ENCODE peak calls at places on chromosome 6, in five cellular contexts. Q is tibial nerve, O is activated T-cell treated with anti-CD3 and anti-CD28 coated beads for 1 hour, K is NCI-H1436, E is left cardiac atrium. U is an unnamed sample.

GRCh38 chr6:11096109-11096508 is 2.5 kb downstream of the SMIM13 start:
- DNase-seq in E (no peak), Q (no peak), K (no peak), O (no peak), U (peak; percentile 64)

GRCh38 chr6:104537185-104537584 is 322.5 kb downstream of the HACE1 start:
- DNase-seq in O (no peak), Q (no peak), K (no peak), E (no peak), U (no peak)

GRCh38 chr6:11785953-11786579 is 7.5 kb upstream of the ADTRP start:
- DNase-seq in K (no peak), E (no peak), O (peak; percentile 5), Q (no peak), U (peak; percentile 80)

GRCh38 chr6:89952696-89953095 is 58.4 kb downstream of the GJA10 start:
- DNase-seq in Q (no peak), E (no peak), O (peak; percentile 11), K (no peak), U (peak; percentile 75)

GRCh38 chr6:44580901-44581300 is 193.4 kb downstream of the CDC5L start:
- DNase-seq in E (no peak), Q (no peak), K (no peak), O (no peak), U (no peak)

GRCh38 chr6:69421986-69422385 is 374.8 kb downstream of the LMBRD1 start:
- DNase-seq in K (no peak), Q (no peak), E (no peak), O (no peak), U (no peak)

GRCh38 chr6:53250761-53251672 is 97.7 kb downstream of the ELOVL5 start:
- DNase-seq in E (no peak), Q (peak; percentile 13), K (no peak), O (no peak), U (no peak)

GRCh38 chr6:16318538-16318937 is 80.2 kb downstream of the GMPR start:
- DNase-seq in O (no peak), E (no peak), K (no peak), Q (no peak), U (peak; percentile 70)

GRCh38 chr6:154479388-154480143 is 30.9 kb downstream of the CNKSR3 start:
- DNase-seq in E (no peak), Q (no peak), K (no peak), O (no peak), U (no peak)

GRCh38 chr6:105993769-105994521 is 92.2 kb upstream of the PRDM1 start:
- DNase-seq in K (no peak), Q (no peak), O (peak; percentile 29), E (peak; percentile 35), U (peak; percentile 83)

GRCh38 chr6:20564269-20564668 is 30.0 kb downstream of the CDKAL1 start:
- DNase-seq in E (no peak), K (no peak), O (no peak), Q (no peak), U (no peak)

GRCh38 chr6:135180458-135181332 is at the start of gene MYB:
- DNase-seq in E (peak; percentile 50), K (peak; percentile 77), O (peak; percentile 58), Q (no peak), U (peak; percentile 91)

GRCh38 chr6:150720774-150721233 is 121.1 kb downstream of the PLEKHG1 start:
- DNase-seq in E (no peak), Q (no peak), O (no peak), K (no peak), U (no peak)

GRCh38 chr6:6793388-6794250 is 205.1 kb downstream of the LY86 start:
- DNase-seq in O (no peak), K (no peak), E (no peak), Q (no peak), U (no peak)

GRCh38 chr6:161439093-161439492 is 165.2 kb upstream of the AGPAT4 start:
- DNase-seq in Q (peak; percentile 55), E (peak; percentile 79), O (no peak), K (peak; percentile 85), U (no peak)

GRCh38 chr6:24322924-24323323 is 34.9 kb downstream of the DCDC2 start:
- DNase-seq in Q (no peak), E (no peak), O (no peak), K (no peak), U (no peak)

GRCh38 chr6:106910999-106911949 is 63.3 kb downstream of the CD24 start:
- DNase-seq in Q (no peak), E (no peak), O (no peak), K (no peak), U (no peak)

GRCh38 chr6:163935158-163935762 is 520.7 kb downstream of the QKI start:
- DNase-seq in Q (no peak), E (no peak), O (no peak), K (no peak), U (no peak)

GRCh38 chr6:106315765-106316375 is 9.7 kb downstream of the ATG5 start:
- DNase-seq in E (no peak), K (no peak), O (no peak), Q (no peak), U (no peak)

GRCh38 chr6:28312939-28313338 is 23.0 kb downstream of the ZSCAN31 start:
- DNase-seq in K (no peak), O (no peak), E (no peak), Q (no peak), U (no peak)

GRCh38 chr6:156068870-156069269 is 613.2 kb upstream of the NOX3 start:
- DNase-seq in K (no peak), E (no peak), O (no peak), Q (no peak), U (no peak)

GRCh38 chr6:112503210-112503609 is 156.1 kb downstream of the RFPL4B start:
- DNase-seq in O (no peak), E (no peak), Q (no peak), K (no peak), U (no peak)

GRCh38 chr6:127120109-127120786 is 1.8 kb downstream of the RSPO3 start:
- DNase-seq in Q (no peak), K (no peak), E (no peak), O (no peak), U (no peak)

GRCh38 chr6:3183071-3183470 is 25.7 kb upstream of the TUBB2A start:
- DNase-seq in K (no peak), O (no peak), Q (no peak), E (no peak), U (no peak)

GRCh38 chr6:75691012-75691411 is 58.0 kb upstream of the MYO6 start:
- DNase-seq in K (no peak), O (no peak), Q (no peak), E (no peak), U (no peak)

GRCh38 chr6:81763051-81763450 is 10.6 kb upstream of the TENT5A start:
- DNase-seq in O (no peak), E (no peak), Q (no peak), K (no peak), U (no peak)

GRCh38 chr6:71336901-71337300 is 48.3 kb downstream of the OGFRL1 start:
- DNase-seq in Q (no peak), K (no peak), E (no peak), O (no peak), U (no peak)

GRCh38 chr6:124223596-124223995 is 419.9 kb downstream of the NKAIN2 start:
- DNase-seq in K (no peak), E (no peak), Q (no peak), O (no peak), U (no peak)